ENCODE peak calls at places on chromosome 22, in seven cellular contexts. One of them, this sample, is unnamed.

GRCh38 chr22:19443544-19444211 is 3.8 kb downstream of the C22orf39 start:
- DNase-seq in activated T-cell treated with anti-CD3 and anti-CD28 coated beads, Interleukin-2, amount 50 U/mL, for 72 hours: no peak
- DNase-seq in T-cell: no peak
- DNase-seq in A549: no peak
- DNase-seq in upper lobe of right lung: no peak
- DNase-seq in transverse colon: no peak
- DNase-seq in endodermal cell: no peak
- DNase-seq in this sample: no peak

GRCh38 chr22:41939981-41940852 is 6.7 kb downstream of the CENPM start:
- DNase-seq in activated T-cell treated with anti-CD3 and anti-CD28 coated beads, Interleukin-2, amount 50 U/mL, for 72 hours: peak; percentile 96
- DNase-seq in T-cell: peak; percentile 94
- DNase-seq in A549: no peak
- DNase-seq in upper lobe of right lung: no peak
- DNase-seq in transverse colon: peak; percentile 94
- DNase-seq in endodermal cell: peak; percentile 47
- DNase-seq in this sample: no peak

GRCh38 chr22:30423959-30424380 is 1.6 kb upstream of the MTFP1 start:
- DNase-seq in activated T-cell treated with anti-CD3 and anti-CD28 coated beads, Interleukin-2, amount 50 U/mL, for 72 hours: peak; percentile 99
- DNase-seq in T-cell: peak; percentile 98
- DNase-seq in A549: peak; percentile 95
- DNase-seq in upper lobe of right lung: peak; percentile 98
- DNase-seq in transverse colon: peak; percentile 99
- DNase-seq in endodermal cell: peak; percentile 99
- DNase-seq in this sample: peak; percentile 100

GRCh38 chr22:41341012-41341411 is 39.7 kb downstream of the ZC3H7B start:
- DNase-seq in activated T-cell treated with anti-CD3 and anti-CD28 coated beads, Interleukin-2, amount 50 U/mL, for 72 hours: no peak
- DNase-seq in T-cell: no peak
- DNase-seq in A549: no peak
- DNase-seq in upper lobe of right lung: no peak
- DNase-seq in transverse colon: no peak
- DNase-seq in endodermal cell: no peak
- DNase-seq in this sample: no peak

GRCh38 chr22:45531441-45531840 is 28.8 kb downstream of the FBLN1 start:
- DNase-seq in activated T-cell treated with anti-CD3 and anti-CD28 coated beads, Interleukin-2, amount 50 U/mL, for 72 hours: no peak
- DNase-seq in T-cell: no peak
- DNase-seq in A549: no peak
- DNase-seq in upper lobe of right lung: no peak
- DNase-seq in transverse colon: no peak
- DNase-seq in endodermal cell: no peak
- DNase-seq in this sample: no peak

GRCh38 chr22:33465554-33465953 is 407.4 kb upstream of the SYN3 start:
- DNase-seq in activated T-cell treated with anti-CD3 and anti-CD28 coated beads, Interleukin-2, amount 50 U/mL, for 72 hours: no peak
- DNase-seq in T-cell: no peak
- DNase-seq in A549: no peak
- DNase-seq in upper lobe of right lung: no peak
- DNase-seq in transverse colon: no peak
- DNase-seq in endodermal cell: no peak
- DNase-seq in this sample: no peak

GRCh38 chr22:25177226-25177625 is 22.4 kb upstream of the CRYBB3 start:
- DNase-seq in activated T-cell treated with anti-CD3 and anti-CD28 coated beads, Interleukin-2, amount 50 U/mL, for 72 hours: no peak
- DNase-seq in T-cell: no peak
- DNase-seq in A549: no peak
- DNase-seq in upper lobe of right lung: peak; percentile 57
- DNase-seq in transverse colon: no peak
- DNase-seq in endodermal cell: no peak
- DNase-seq in this sample: no peak

GRCh38 chr22:24434472-24435322 is 7.3 kb downstream of the ADORA2A start:
- DNase-seq in activated T-cell treated with anti-CD3 and anti-CD28 coated beads, Interleukin-2, amount 50 U/mL, for 72 hours: peak; percentile 81
- DNase-seq in T-cell: peak; percentile 63
- DNase-seq in A549: no peak
- DNase-seq in upper lobe of right lung: peak; percentile 59
- DNase-seq in transverse colon: peak; percentile 69
- DNase-seq in endodermal cell: peak; percentile 36
- DNase-seq in this sample: peak; percentile 88

GRCh38 chr22:44639891-44640617 is 62.0 kb upstream of the PRR5 start:
- DNase-seq in activated T-cell treated with anti-CD3 and anti-CD28 coated beads, Interleukin-2, amount 50 U/mL, for 72 hours: no peak
- DNase-seq in T-cell: no peak
- DNase-seq in A549: no peak
- DNase-seq in upper lobe of right lung: peak; percentile 56
- DNase-seq in transverse colon: no peak
- DNase-seq in endodermal cell: no peak
- DNase-seq in this sample: peak; percentile 51

GRCh38 chr22:44837481-44837880 is 85.1 kb downstream of the ARHGAP8 start:
- DNase-seq in activated T-cell treated with anti-CD3 and anti-CD28 coated beads, Interleukin-2, amount 50 U/mL, for 72 hours: no peak
- DNase-seq in T-cell: no peak
- DNase-seq in A549: no peak
- DNase-seq in upper lobe of right lung: no peak
- DNase-seq in transverse colon: no peak
- DNase-seq in endodermal cell: no peak
- DNase-seq in this sample: no peak

GRCh38 chr22:34587357-34588356 is 478.3 kb upstream of the ISX start:
- DNase-seq in activated T-cell treated with anti-CD3 and anti-CD28 coated beads, Interleukin-2, amount 50 U/mL, for 72 hours: no peak
- DNase-seq in T-cell: no peak
- DNase-seq in A549: no peak
- DNase-seq in upper lobe of right lung: no peak
- DNase-seq in transverse colon: no peak
- DNase-seq in endodermal cell: no peak
- DNase-seq in this sample: no peak

GRCh38 chr22:20763630-20764029 is 10.3 kb upstream of the SERPIND1 start:
- DNase-seq in activated T-cell treated with anti-CD3 and anti-CD28 coated beads, Interleukin-2, amount 50 U/mL, for 72 hours: no peak
- DNase-seq in T-cell: no peak
- DNase-seq in A549: no peak
- DNase-seq in upper lobe of right lung: no peak
- DNase-seq in transverse colon: no peak
- DNase-seq in endodermal cell: peak; percentile 24
- DNase-seq in this sample: no peak

GRCh38 chr22:38187413-38188212 is 6.0 kb upstream of the PLA2G6 start:
- DNase-seq in activated T-cell treated with anti-CD3 and anti-CD28 coated beads, Interleukin-2, amount 50 U/mL, for 72 hours: no peak
- DNase-seq in T-cell: no peak
- DNase-seq in A549: no peak
- DNase-seq in upper lobe of right lung: no peak
- DNase-seq in transverse colon: no peak
- DNase-seq in endodermal cell: no peak
- DNase-seq in this sample: no peak

GRCh38 chr22:26259510-26259909 is 90.2 kb downstream of the SEZ6L start:
- DNase-seq in activated T-cell treated with anti-CD3 and anti-CD28 coated beads, Interleukin-2, amount 50 U/mL, for 72 hours: peak; percentile 6
- DNase-seq in T-cell: no peak
- DNase-seq in A549: no peak
- DNase-seq in upper lobe of right lung: no peak
- DNase-seq in transverse colon: no peak
- DNase-seq in endodermal cell: peak; percentile 91
- DNase-seq in this sample: peak; percentile 70

GRCh38 chr22:46171940-46172339 is 21.6 kb downstream of the PPARA start:
- DNase-seq in activated T-cell treated with anti-CD3 and anti-CD28 coated beads, Interleukin-2, amount 50 U/mL, for 72 hours: no peak
- DNase-seq in T-cell: no peak
- DNase-seq in A549: no peak
- DNase-seq in upper lobe of right lung: no peak
- DNase-seq in transverse colon: peak; percentile 78
- DNase-seq in endodermal cell: no peak
- DNase-seq in this sample: peak; percentile 52

GRCh38 chr22:43313497-43314474 is 29.4 kb downstream of the SCUBE1 start:
- DNase-seq in activated T-cell treated with anti-CD3 and anti-CD28 coated beads, Interleukin-2, amount 50 U/mL, for 72 hours: no peak
- DNase-seq in T-cell: no peak
- DNase-seq in A549: no peak
- DNase-seq in upper lobe of right lung: no peak
- DNase-seq in transverse colon: peak; percentile 31
- DNase-seq in endodermal cell: no peak
- DNase-seq in this sample: no peak

GRCh38 chr22:36930041-36930935 is 16.9 kb downstream of the CSF2RB start:
- DNase-seq in activated T-cell treated with anti-CD3 and anti-CD28 coated beads, Interleukin-2, amount 50 U/mL, for 72 hours: no peak
- DNase-seq in T-cell: no peak
- DNase-seq in A549: no peak
- DNase-seq in upper lobe of right lung: no peak
- DNase-seq in transverse colon: peak; percentile 45
- DNase-seq in endodermal cell: peak; percentile 35
- DNase-seq in this sample: no peak

GRCh38 chr22:46040471-46041465 is 63.8 kb upstream of the WNT7B start:
- DNase-seq in activated T-cell treated with anti-CD3 and anti-CD28 coated beads, Interleukin-2, amount 50 U/mL, for 72 hours: no peak
- DNase-seq in T-cell: no peak
- DNase-seq in A549: no peak
- DNase-seq in upper lobe of right lung: peak; percentile 47
- DNase-seq in transverse colon: no peak
- DNase-seq in endodermal cell: peak; percentile 45
- DNase-seq in this sample: no peak

GRCh38 chr22:33044059-33044458 is 14.1 kb downstream of the SYN3 start:
- DNase-seq in activated T-cell treated with anti-CD3 and anti-CD28 coated beads, Interleukin-2, amount 50 U/mL, for 72 hours: no peak
- DNase-seq in T-cell: no peak
- DNase-seq in A549: no peak
- DNase-seq in upper lobe of right lung: no peak
- DNase-seq in transverse colon: no peak
- DNase-seq in endodermal cell: no peak
- DNase-seq in this sample: no peak

GRCh38 chr22:38843201-38843715 is 570 bp downstream of the NPTXR start:
- DNase-seq in activated T-cell treated with anti-CD3 and anti-CD28 coated beads, Interleukin-2, amount 50 U/mL, for 72 hours: peak; percentile 81
- DNase-seq in T-cell: peak; percentile 26
- DNase-seq in A549: peak; percentile 55
- DNase-seq in upper lobe of right lung: peak; percentile 75
- DNase-seq in transverse colon: peak; percentile 28
- DNase-seq in endodermal cell: peak; percentile 78
- DNase-seq in this sample: peak; percentile 54

GRCh38 chr22:19853879-19854777 is 546 bp downstream of the GNB1L start:
- DNase-seq in activated T-cell treated with anti-CD3 and anti-CD28 coated beads, Interleukin-2, amount 50 U/mL, for 72 hours: peak; percentile 25
- DNase-seq in T-cell: no peak
- DNase-seq in A549: no peak
- DNase-seq in upper lobe of right lung: peak; percentile 68
- DNase-seq in transverse colon: no peak
- DNase-seq in endodermal cell: peak; percentile 61
- DNase-seq in this sample: peak; percentile 51

GRCh38 chr22:32623943-32624342 is 149.3 kb downstream of the FBXO7 start:
- DNase-seq in activated T-cell treated with anti-CD3 and anti-CD28 coated beads, Interleukin-2, amount 50 U/mL, for 72 hours: no peak
- DNase-seq in T-cell: no peak
- DNase-seq in A549: no peak
- DNase-seq in upper lobe of right lung: no peak
- DNase-seq in transverse colon: peak; percentile 49
- DNase-seq in endodermal cell: no peak
- DNase-seq in this sample: no peak

GRCh38 chr22:38464992-38465672 is 2.8 kb upstream of the KDELR3 start:
- DNase-seq in activated T-cell treated with anti-CD3 and anti-CD28 coated beads, Interleukin-2, amount 50 U/mL, for 72 hours: no peak
- DNase-seq in T-cell: no peak
- DNase-seq in A549: no peak
- DNase-seq in upper lobe of right lung: peak; percentile 52
- DNase-seq in transverse colon: no peak
- DNase-seq in endodermal cell: no peak
- DNase-seq in this sample: no peak

This sample was measured in DND-41.